ENCODE peak calls at places on chromosomes 6 and 20, in six cellular contexts. One of them, this sample, is unnamed.

GRCh38 chr20:60116128-60116909 is 158.1 kb downstream of the CDH26 start:
- DNase-seq in fibroblast of lung: no peak
- DNase-seq in heart right ventricle: no peak
- DNase-seq in Calu3: no peak
- DNase-seq in GM20000: no peak
- DNase-seq in fibroblast of pulmonary artery: no peak
- DNase-seq in this sample: no peak

GRCh38 chr6:75892384-75892783 is 143.3 kb downstream of the MYO6 start:
- DNase-seq in heart right ventricle: no peak
- DNase-seq in GM20000: no peak
- DNase-seq in Calu3: no peak
- DNase-seq in fibroblast of pulmonary artery: no peak
- DNase-seq in fibroblast of lung: no peak
- DNase-seq in this sample: no peak

GRCh38 chr20:25053207-25054132 is 4.5 kb downstream of the ACSS1 start:
- DNase-seq in Calu3: no peak
- DNase-seq in GM20000: no peak
- DNase-seq in heart right ventricle: peak; percentile 82
- DNase-seq in fibroblast of lung: peak; percentile 51
- DNase-seq in fibroblast of pulmonary artery: peak; percentile 81
- DNase-seq in this sample: no peak

GRCh38 chr6:44727651-44728630 is 340.4 kb downstream of the CDC5L start:
- DNase-seq in fibroblast of lung: no peak
- DNase-seq in Calu3: no peak
- DNase-seq in heart right ventricle: no peak
- DNase-seq in fibroblast of pulmonary artery: no peak
- DNase-seq in GM20000: no peak
- DNase-seq in this sample: no peak

GRCh38 chr6:169701218-169701952 is 444 bp downstream of the WDR27 start:
- DNase-seq in heart right ventricle: no peak
- DNase-seq in Calu3: peak; percentile 12
- DNase-seq in fibroblast of lung: no peak
- DNase-seq in GM20000: no peak
- DNase-seq in fibroblast of pulmonary artery: no peak
- DNase-seq in this sample: no peak

GRCh38 chr6:51494342-51494741 is 593.1 kb downstream of the PKHD1 start:
- DNase-seq in heart right ventricle: no peak
- DNase-seq in Calu3: no peak
- DNase-seq in fibroblast of pulmonary artery: no peak
- DNase-seq in GM20000: no peak
- DNase-seq in fibroblast of lung: no peak
- DNase-seq in this sample: no peak

GRCh38 chr6:170137911-170138910 is 152.7 kb downstream of the DLL1 start:
- DNase-seq in fibroblast of lung: no peak
- DNase-seq in GM20000: peak; percentile 8
- DNase-seq in Calu3: no peak
- DNase-seq in fibroblast of pulmonary artery: no peak
- DNase-seq in heart right ventricle: no peak
- DNase-seq in this sample: no peak

GRCh38 chr6:108157972-108158441 is 7.8 kb upstream of the NR2E1 start:
- DNase-seq in fibroblast of pulmonary artery: no peak
- DNase-seq in GM20000: peak; percentile 48
- DNase-seq in fibroblast of lung: no peak
- DNase-seq in heart right ventricle: no peak
- DNase-seq in Calu3: no peak
- DNase-seq in this sample: peak; percentile 31

GRCh38 chr6:151428336-151428735 is 23.6 kb downstream of the RMND1 start:
- DNase-seq in fibroblast of lung: no peak
- DNase-seq in GM20000: no peak
- DNase-seq in Calu3: no peak
- DNase-seq in fibroblast of pulmonary artery: no peak
- DNase-seq in heart right ventricle: no peak
- DNase-seq in this sample: no peak

GRCh38 chr20:24986436-24987015 is 6.0 kb downstream of the APMAP start:
- DNase-seq in fibroblast of pulmonary artery: no peak
- DNase-seq in Calu3: no peak
- DNase-seq in heart right ventricle: no peak
- DNase-seq in GM20000: no peak
- DNase-seq in fibroblast of lung: no peak
- DNase-seq in this sample: no peak

GRCh38 chr6:27890351-27891299 is 21.6 kb downstream of the OR2B2 start:
- DNase-seq in Calu3: peak; percentile 80
- DNase-seq in GM20000: peak; percentile 72
- DNase-seq in heart right ventricle: no peak
- DNase-seq in fibroblast of lung: peak; percentile 98
- DNase-seq in fibroblast of pulmonary artery: peak; percentile 97
- DNase-seq in this sample: peak; percentile 81

GRCh38 chr6:44917430-44917829 is 410.7 kb upstream of the RUNX2 start:
- DNase-seq in heart right ventricle: no peak
- DNase-seq in GM20000: no peak
- DNase-seq in Calu3: no peak
- DNase-seq in fibroblast of pulmonary artery: no peak
- DNase-seq in fibroblast of lung: no peak
- DNase-seq in this sample: no peak

DNA sequence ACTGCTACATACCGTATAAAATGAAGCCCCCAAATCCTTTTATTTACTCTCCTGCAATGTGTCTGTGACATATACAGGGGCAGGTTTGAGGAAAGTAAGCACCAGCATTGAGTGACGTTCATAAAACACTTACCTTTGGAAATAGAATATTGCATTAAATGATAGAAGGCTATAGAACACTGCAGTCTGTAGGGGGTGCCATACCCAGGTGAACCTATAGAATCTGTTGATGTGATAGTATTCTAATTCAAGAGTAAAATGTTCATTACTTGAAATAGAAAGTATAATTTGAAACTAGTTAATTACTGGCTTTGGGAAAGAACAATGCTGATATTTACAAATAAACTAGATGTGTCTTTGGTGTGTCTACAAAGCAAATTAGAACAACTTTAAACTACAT is 47.0 kb upstream of the PRL start:
- DNase-seq in GM20000: no peak
- DNase-seq in fibroblast of lung: no peak
- DNase-seq in Calu3: no peak
- DNase-seq in fibroblast of pulmonary artery: no peak
- DNase-seq in heart right ventricle: no peak
- DNase-seq in this sample: no peak
- TF ChIP-seq CTCF in GM20000: no peak
- TF ChIP-seq CTCF in fibroblast of lung: no peak
- TF ChIP-seq CTCF in Calu3: peak; percentile 24
- TF ChIP-seq CTCF in fibroblast of pulmonary artery: no peak
- TF ChIP-seq CTCF in heart right ventricle: no peak
- TF ChIP-seq CTCF in this sample: no peak

GRCh38 chr6:147973806-147974205 is 368.8 kb upstream of the SASH1 start:
- DNase-seq in fibroblast of pulmonary artery: no peak
- DNase-seq in Calu3: no peak
- DNase-seq in heart right ventricle: no peak
- DNase-seq in GM20000: no peak
- DNase-seq in fibroblast of lung: no peak
- DNase-seq in this sample: no peak

GRCh38 chr6:147972436-147972835 is 370.2 kb upstream of the SASH1 start:
- DNase-seq in fibroblast of lung: no peak
- DNase-seq in fibroblast of pulmonary artery: no peak
- DNase-seq in GM20000: no peak
- DNase-seq in heart right ventricle: no peak
- DNase-seq in Calu3: no peak
- DNase-seq in this sample: no peak

GRCh38 chr6:147974376-147974775 is 368.3 kb upstream of the SASH1 start:
- DNase-seq in Calu3: no peak
- DNase-seq in heart right ventricle: no peak
- DNase-seq in GM20000: no peak
- DNase-seq in fibroblast of pulmonary artery: peak; percentile 17
- DNase-seq in fibroblast of lung: no peak
- DNase-seq in this sample: no peak

DNA sequence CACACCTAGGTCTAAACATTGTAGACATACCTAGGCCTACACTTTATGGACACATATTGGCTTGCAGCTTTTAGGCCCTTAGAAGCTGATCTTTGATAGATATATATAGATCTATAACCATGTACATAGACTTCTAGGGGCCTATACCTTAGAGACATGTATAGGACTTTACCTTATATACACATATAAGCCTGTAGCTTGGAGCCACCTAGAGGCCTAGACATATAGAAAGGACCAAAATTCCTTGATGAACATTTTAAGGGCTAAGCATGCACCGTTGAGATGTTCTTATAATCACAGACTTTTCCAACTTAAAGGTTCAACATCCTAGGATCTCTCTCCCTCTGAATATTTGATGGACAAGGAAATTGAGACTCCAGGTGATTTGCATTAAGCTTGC is 371.7 kb upstream of the SASH1 start:
- DNase-seq in heart right ventricle: no peak
- DNase-seq in GM20000: no peak
- DNase-seq in fibroblast of lung: peak; percentile 47
- DNase-seq in fibroblast of pulmonary artery: peak; percentile 15
- DNase-seq in Calu3: no peak
- DNase-seq in this sample: no peak
- TF ChIP-seq CTCF in heart right ventricle: no peak
- TF ChIP-seq CTCF in GM20000: no peak
- TF ChIP-seq CTCF in fibroblast of lung: no peak
- TF ChIP-seq CTCF in fibroblast of pulmonary artery: peak; percentile 32
- TF ChIP-seq CTCF in Calu3: no peak
- TF ChIP-seq CTCF in this sample: no peak

GRCh38 chr6:144150673-144151009 is 324 bp downstream of the STX11 start:
- DNase-seq in fibroblast of lung: peak; percentile 29
- DNase-seq in fibroblast of pulmonary artery: peak; percentile 18
- DNase-seq in GM20000: peak; percentile 34
- DNase-seq in Calu3: peak; percentile 10
- DNase-seq in heart right ventricle: no peak
- DNase-seq in this sample: no peak
- TF ChIP-seq CTCF in fibroblast of lung: peak; percentile 6
- TF ChIP-seq CTCF in fibroblast of pulmonary artery: peak; percentile 7
- TF ChIP-seq CTCF in GM20000: peak; percentile 17
- TF ChIP-seq CTCF in Calu3: no peak
- TF ChIP-seq CTCF in heart right ventricle: peak; percentile 24
- TF ChIP-seq CTCF in this sample: peak; percentile 18

DNA sequence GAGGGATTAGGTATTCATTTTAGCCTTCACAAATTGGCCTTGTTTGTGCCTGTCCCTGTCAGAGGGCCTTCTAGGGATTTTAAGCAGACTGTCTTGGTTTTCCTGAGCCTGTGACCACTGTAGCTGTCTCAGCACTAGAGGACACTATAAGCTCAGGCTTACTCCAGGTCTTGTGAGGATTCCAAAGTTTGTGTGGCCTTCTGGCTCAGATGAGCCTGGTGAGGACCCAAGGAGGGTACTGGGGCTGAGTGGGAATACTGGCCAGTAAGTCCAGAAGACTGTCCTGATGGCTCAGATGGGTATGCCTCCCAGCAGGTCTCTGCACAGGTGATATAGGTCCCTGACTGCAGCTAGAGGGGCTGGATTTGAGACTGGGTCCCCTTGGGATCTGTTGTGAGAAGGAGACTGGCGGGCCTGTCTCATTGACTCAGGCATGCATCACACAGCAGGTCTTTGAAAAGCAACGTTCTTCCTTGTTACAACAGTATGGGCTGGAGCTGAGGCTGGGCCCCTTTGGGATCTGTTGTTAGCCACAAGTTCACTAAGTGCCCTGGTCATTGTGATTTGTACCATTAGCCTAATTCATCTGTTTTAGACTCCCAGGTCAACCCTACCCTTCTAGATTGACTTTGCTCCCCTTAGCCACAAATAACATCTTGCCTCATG is 26.3 kb upstream of the TFB1M start:
- DNase-seq in Calu3: peak; percentile 23
- DNase-seq in fibroblast of pulmonary artery: peak; percentile 67
- DNase-seq in fibroblast of lung: peak; percentile 43
- DNase-seq in GM20000: no peak
- DNase-seq in heart right ventricle: no peak
- DNase-seq in this sample: no peak
- TF ChIP-seq CTCF in Calu3: no peak
- TF ChIP-seq CTCF in fibroblast of pulmonary artery: peak; percentile 54
- TF ChIP-seq CTCF in fibroblast of lung: peak; percentile 55
- TF ChIP-seq CTCF in GM20000: no peak
- TF ChIP-seq CTCF in heart right ventricle: no peak
- TF ChIP-seq CTCF in this sample: no peak

GRCh38 chr6:116392158-116393032 is 21.6 kb downstream of the DSE start:
- DNase-seq in Calu3: no peak
- DNase-seq in fibroblast of pulmonary artery: peak; percentile 91
- DNase-seq in fibroblast of lung: no peak
- DNase-seq in heart right ventricle: no peak
- DNase-seq in GM20000: no peak
- DNase-seq in this sample: no peak

GRCh38 chr6:116395647-116396046 is 24.9 kb downstream of the DSE start:
- DNase-seq in Calu3: no peak
- DNase-seq in GM20000: no peak
- DNase-seq in heart right ventricle: no peak
- DNase-seq in fibroblast of pulmonary artery: no peak
- DNase-seq in fibroblast of lung: no peak
- DNase-seq in this sample: peak; percentile 41

GRCh38 chr6:116396451-116396850 is 25.7 kb downstream of the DSE start:
- DNase-seq in fibroblast of pulmonary artery: no peak
- DNase-seq in Calu3: no peak
- DNase-seq in heart right ventricle: no peak
- DNase-seq in fibroblast of lung: peak; percentile 25
- DNase-seq in GM20000: no peak
- DNase-seq in this sample: no peak

GRCh38 chr6:116390571-116390970 is 19.8 kb downstream of the DSE start:
- DNase-seq in Calu3: no peak
- DNase-seq in fibroblast of pulmonary artery: no peak
- DNase-seq in GM20000: peak; percentile 36
- DNase-seq in heart right ventricle: no peak
- DNase-seq in fibroblast of lung: no peak
- DNase-seq in this sample: peak; percentile 34

DNA sequence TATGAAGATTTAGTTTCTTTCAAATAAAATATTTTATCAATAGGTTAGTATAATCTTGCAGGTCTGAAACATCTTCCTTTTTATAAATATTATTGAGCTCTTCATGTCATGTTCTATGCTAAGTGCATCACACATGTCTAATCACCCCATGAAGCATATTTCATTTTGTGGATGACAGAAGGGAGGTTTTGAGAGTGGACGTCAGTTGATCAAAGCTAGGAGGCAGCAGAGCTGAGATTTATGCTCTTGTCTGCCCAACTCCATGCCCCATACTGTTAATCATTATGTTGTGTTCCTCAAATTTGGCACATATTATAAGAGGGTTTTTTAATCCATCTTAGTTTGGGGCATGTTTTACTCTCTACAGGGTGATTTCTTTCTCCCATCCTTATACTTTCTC is 22.7 kb downstream of the DSE start:
- DNase-seq in Calu3: no peak
- DNase-seq in fibroblast of lung: no peak
- DNase-seq in fibroblast of pulmonary artery: no peak
- DNase-seq in GM20000: no peak
- DNase-seq in heart right ventricle: no peak
- DNase-seq in this sample: no peak
- TF ChIP-seq CTCF in Calu3: no peak
- TF ChIP-seq CTCF in fibroblast of lung: no peak
- TF ChIP-seq CTCF in fibroblast of pulmonary artery: peak; percentile 21
- TF ChIP-seq CTCF in GM20000: no peak
- TF ChIP-seq CTCF in heart right ventricle: no peak
- TF ChIP-seq CTCF in this sample: peak; percentile 40

GRCh38 chr20:46324960-46325703 is 16.8 kb upstream of the CDH22 start:
- DNase-seq in fibroblast of pulmonary artery: peak; percentile 43
- DNase-seq in GM20000: no peak
- DNase-seq in heart right ventricle: no peak
- DNase-seq in fibroblast of lung: peak; percentile 23
- DNase-seq in Calu3: peak; percentile 70
- DNase-seq in this sample: no peak
- TF ChIP-seq CTCF in fibroblast of pulmonary artery: peak; percentile 53
- TF ChIP-seq CTCF in GM20000: no peak
- TF ChIP-seq CTCF in heart right ventricle: no peak
- TF ChIP-seq CTCF in fibroblast of lung: peak; percentile 33
- TF ChIP-seq CTCF in Calu3: peak; percentile 71
- TF ChIP-seq CTCF in this sample: peak; percentile 12